ENCODE peak calls at places on chromosomes 13 and 19, in four cellular contexts. One of them, this sample, is unnamed.

GRCh38 chr13:26052136-26052736 is 420 bp upstream of the SHISA2 start:
- DNase-seq in A549: no peak
- DNase-seq in Panc1: no peak
- DNase-seq in Peyer's patch: no peak
- DNase-seq in this sample: no peak

GRCh38 chr13:113972451-113973217 is 1.2 kb downstream of the C13orf46 start:
- DNase-seq in Panc1: no peak
- DNase-seq in Peyer's patch: no peak
- DNase-seq in A549: no peak
- DNase-seq in this sample: no peak

GRCh38 chr13:112624602-112625430 is 36.9 kb upstream of the TUBGCP3 start:
- DNase-seq in A549: no peak
- DNase-seq in Peyer's patch: no peak
- DNase-seq in Panc1: no peak
- DNase-seq in this sample: no peak

GRCh38 chr13:89034015-89034414 is 1362.8 kb downstream of the SLITRK5 start:
- DNase-seq in Peyer's patch: no peak
- DNase-seq in A549: no peak
- DNase-seq in Panc1: no peak
- DNase-seq in this sample: no peak

GRCh38 chr19:16577531-16578052 is 5.4 kb upstream of the SLC35E1 start:
- DNase-seq in Panc1: no peak
- DNase-seq in A549: no peak
- DNase-seq in Peyer's patch: no peak
- DNase-seq in this sample: no peak

GRCh38 chr13:109840201-109840892 is 54.0 kb upstream of the IRS2 start:
- DNase-seq in Peyer's patch: no peak
- DNase-seq in A549: no peak
- DNase-seq in Panc1: no peak
- DNase-seq in this sample: no peak

GRCh38 chr13:109874921-109875454 is 88.6 kb upstream of the IRS2 start:
- DNase-seq in Panc1: no peak
- DNase-seq in A549: no peak
- DNase-seq in Peyer's patch: no peak
- DNase-seq in this sample: no peak

GRCh38 chr13:113404723-113405471 is 41.0 kb upstream of the GRTP1 start:
- DNase-seq in Peyer's patch: peak; percentile 24
- DNase-seq in Panc1: no peak
- DNase-seq in A549: no peak
- DNase-seq in this sample: no peak

GRCh38 chr13:108993346-108993745 is 363.9 kb downstream of the MYO16 start:
- DNase-seq in Peyer's patch: no peak
- DNase-seq in A549: no peak
- DNase-seq in Panc1: no peak
- DNase-seq in this sample: no peak

GRCh38 chr19:57269515-57270250 is 10.6 kb upstream of the ZNF460 start:
- DNase-seq in Peyer's patch: no peak
- DNase-seq in Panc1: no peak
- DNase-seq in A549: no peak
- DNase-seq in this sample: no peak

GRCh38 chr19:46251415-46251814 is 21.9 kb downstream of the IGFL1 start:
- DNase-seq in A549: no peak
- DNase-seq in Panc1: no peak
- DNase-seq in Peyer's patch: no peak
- DNase-seq in this sample: no peak

GRCh38 chr19:4369109-4369887 is 25.9 kb downstream of the MPND start:
- DNase-seq in A549: no peak
- DNase-seq in Panc1: no peak
- DNase-seq in Peyer's patch: peak; percentile 82
- DNase-seq in this sample: peak; percentile 86

GRCh38 chr19:55698256-55698655 is 23.2 kb downstream of the EPN1 start:
- DNase-seq in Panc1: no peak
- DNase-seq in A549: no peak
- DNase-seq in Peyer's patch: no peak
- DNase-seq in this sample: no peak

GRCh38 chr13:38905081-38905480 is 85.5 kb downstream of the STOML3 start:
- DNase-seq in Peyer's patch: no peak
- DNase-seq in Panc1: no peak
- DNase-seq in A549: no peak
- DNase-seq in this sample: no peak

GRCh38 chr19:15869109-15869555 is 28.7 kb downstream of the CYP4F2 start:
- DNase-seq in Peyer's patch: no peak
- DNase-seq in Panc1: peak; percentile 2
- DNase-seq in A549: peak; percentile 56
- DNase-seq in this sample: peak; percentile 42

GRCh38 chr19:7507884-7508283 is 8.0 kb upstream of the ZNF358 start:
- DNase-seq in Panc1: peak; percentile 50
- DNase-seq in A549: peak; percentile 93
- DNase-seq in Peyer's patch: peak; percentile 88
- DNase-seq in this sample: peak; percentile 87

GRCh38 chr13:100895656-100896055 is 221.1 kb upstream of the TMTC4 start:
- DNase-seq in Panc1: no peak
- DNase-seq in A549: no peak
- DNase-seq in Peyer's patch: no peak
- DNase-seq in this sample: no peak

DNA sequence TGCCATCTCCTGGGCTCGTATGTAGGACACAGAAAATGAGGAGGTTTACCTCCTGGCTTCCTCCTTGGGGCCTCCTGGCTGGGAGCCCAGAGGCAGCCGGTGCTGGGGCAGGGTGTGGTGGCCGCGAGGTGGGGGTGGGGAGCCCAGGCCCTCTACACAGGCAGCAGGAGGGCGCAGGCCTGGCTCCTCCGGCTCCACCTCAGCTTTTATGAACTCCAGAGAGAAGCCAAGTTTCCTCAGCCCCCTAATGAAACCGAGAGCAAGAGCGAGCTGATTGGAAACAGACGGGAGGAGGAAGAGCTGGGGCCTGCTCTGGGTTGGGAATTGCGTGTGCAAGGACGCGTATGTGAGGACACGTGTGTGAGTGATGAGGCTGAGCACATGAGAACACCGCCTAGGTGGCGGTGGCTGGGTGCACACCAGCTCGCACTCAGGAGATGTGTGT is 23.1 kb downstream of the LYL1 start:
- DNase-seq in Peyer's patch: peak; percentile 81
- DNase-seq in A549: no peak
- DNase-seq in Panc1: no peak
- DNase-seq in this sample: peak; percentile 84
- TF ChIP-seq CTCF in Peyer's patch: no peak
- TF ChIP-seq CTCF in A549: no peak
- TF ChIP-seq CTCF in Panc1: no peak
- TF ChIP-seq CTCF in this sample: no peak

DNA sequence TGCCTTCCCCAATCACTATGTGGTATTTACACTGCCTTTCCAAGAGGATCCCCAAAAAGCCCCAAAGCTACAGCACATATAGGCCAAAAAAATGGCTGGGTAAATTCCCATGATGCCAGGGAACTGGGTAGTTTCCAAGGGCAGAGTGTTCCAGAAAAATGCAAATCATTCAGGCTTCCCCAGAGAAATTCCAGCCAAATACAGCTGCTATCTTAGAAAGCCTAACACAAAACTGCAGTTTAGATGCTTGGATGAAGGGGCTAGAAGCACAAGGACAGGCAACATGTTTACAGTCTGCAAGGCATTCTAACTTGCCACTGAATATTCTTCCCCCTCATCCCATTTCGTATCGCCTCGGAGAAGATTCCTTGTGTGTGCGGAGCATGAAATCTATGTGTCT is 6.2 kb downstream of the FOXO1 start:
- DNase-seq in Peyer's patch: no peak
- DNase-seq in Panc1: no peak
- DNase-seq in A549: no peak
- DNase-seq in this sample: no peak
- H3K4me1 ChIP-seq in Peyer's patch: no peaks in the 10 kb centered on the region
- H3K4me1 ChIP-seq in Panc1: no peaks in the 10 kb centered on the region
- H3K4me1 ChIP-seq in A549: peaks cover 21% of the 10 kb centered on the region
- H3K4me1 ChIP-seq in this sample: peaks cover 6% of the 10 kb centered on the region

GRCh38 chr13:106491463-106491862 is 44.0 kb downstream of the EFNB2 start:
- DNase-seq in A549: no peak
- DNase-seq in Peyer's patch: no peak
- DNase-seq in Panc1: no peak
- DNase-seq in this sample: no peak

GRCh38 chr13:106491928-106492327 is 43.5 kb downstream of the EFNB2 start:
- DNase-seq in Panc1: no peak
- DNase-seq in A549: no peak
- DNase-seq in Peyer's patch: no peak
- DNase-seq in this sample: no peak

GRCh38 chr13:106492576-106493323 is 42.7 kb downstream of the EFNB2 start:
- DNase-seq in Peyer's patch: no peak
- DNase-seq in A549: no peak
- DNase-seq in Panc1: no peak
- DNase-seq in this sample: no peak

GRCh38 chr13:106490177-106490576 is 45.3 kb downstream of the EFNB2 start:
- DNase-seq in Panc1: no peak
- DNase-seq in A549: no peak
- DNase-seq in Peyer's patch: no peak
- DNase-seq in this sample: no peak

DNA sequence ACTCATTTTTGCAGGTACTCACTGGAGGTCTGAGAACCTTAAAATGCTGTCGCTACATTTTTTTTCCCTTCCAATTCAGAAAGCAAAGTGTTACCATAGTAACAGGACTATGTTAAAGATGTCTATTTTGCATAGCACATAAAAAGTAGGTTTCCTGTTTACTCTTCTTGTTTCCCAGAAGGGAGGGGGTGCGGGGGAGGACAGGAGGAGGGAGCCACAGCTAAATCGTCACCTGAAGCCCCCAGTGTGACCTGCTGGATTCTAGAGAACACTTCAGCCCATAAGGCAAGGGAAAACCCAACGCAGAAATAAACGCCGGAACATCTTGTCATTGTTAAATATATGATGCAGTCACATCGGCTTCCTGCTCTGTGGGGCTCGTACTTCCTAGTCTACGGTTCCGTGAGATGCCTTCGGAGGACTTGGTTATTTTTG is 44.6 kb downstream of the EFNB2 start:
- DNase-seq in Panc1: no peak
- DNase-seq in A549: no peak
- DNase-seq in Peyer's patch: no peak
- DNase-seq in this sample: no peak
- H3K4me3 ChIP-seq in Panc1: no peak overlapping the region
- H3K4me3 ChIP-seq in A549: no peak overlapping the region
- H3K4me3 ChIP-seq in Peyer's patch: no peak overlapping the region
- H3K4me3 ChIP-seq in this sample: no peak overlapping the region

GRCh38 chr19:1270168-1270853 is 1.2 kb downstream of the CIRBP start:
- DNase-seq in Panc1: no peak
- DNase-seq in A549: no peak
- DNase-seq in Peyer's patch: no peak
- DNase-seq in this sample: peak; percentile 63
- TF ChIP-seq CTCF in Panc1: no peak
- TF ChIP-seq CTCF in A549: no peak
- TF ChIP-seq CTCF in Peyer's patch: no peak
- TF ChIP-seq CTCF in this sample: no peak

GRCh38 chr19:1097810-1098176 is 2.6 kb upstream of the POLR2E start:
- DNase-seq in Peyer's patch: peak; percentile 71
- DNase-seq in A549: peak; percentile 68
- DNase-seq in Panc1: no peak
- DNase-seq in this sample: no peak
- H3K4me1 ChIP-seq in Peyer's patch: peaks cover 4% of the 10 kb centered on the region
- H3K4me1 ChIP-seq in A549: peaks cover 49% of the 10 kb centered on the region
- H3K4me1 ChIP-seq in Panc1: peaks cover 38% of the 10 kb centered on the region
- H3K4me1 ChIP-seq in this sample: peaks cover 22% of the 10 kb centered on the region

This sample was measured in colonic mucosa.